ENCODE peak calls at places on chromosomes 3 and 15, in nine cellular contexts. One of them, this sample, is unnamed.

GRCh38 chr3:15812183-15812582 is 14.4 kb upstream of the ANKRD28 start:
- DNase-seq in aorta: no peak
- DNase-seq in astrocyte of the spinal cord: peak
- DNase-seq in naive thymus-derived CD4-positive, alpha-beta T cell: peak
- DNase-seq in endodermal cell: no peak
- DNase-seq in astrocyte of the cerebellum: no peak
- DNase-seq in SK-N-MC: no peak
- DNase-seq in psoas muscle: no peak
- DNase-seq in neural progenitor cell: no peak
- DNase-seq in this sample: no peak

GRCh38 chr3:194086251-194087075 is 49.5 kb upstream of the HES1 start:
- DNase-seq in aorta: no peak
- DNase-seq in astrocyte of the spinal cord: peak
- DNase-seq in naive thymus-derived CD4-positive, alpha-beta T cell: no peak
- DNase-seq in endodermal cell: peak
- DNase-seq in astrocyte of the cerebellum: no peak
- DNase-seq in SK-N-MC: no peak
- DNase-seq in psoas muscle: no peak
- DNase-seq in neural progenitor cell: peak
- DNase-seq in this sample: no peak

GRCh38 chr15:73782339-73782979 is 29.3 kb upstream of the INSYN1 start:
- DNase-seq in aorta: no peak
- DNase-seq in astrocyte of the spinal cord: no peak
- DNase-seq in naive thymus-derived CD4-positive, alpha-beta T cell: no peak
- DNase-seq in endodermal cell: no peak
- DNase-seq in astrocyte of the cerebellum: no peak
- DNase-seq in SK-N-MC: no peak
- DNase-seq in psoas muscle: no peak
- DNase-seq in neural progenitor cell: no peak
- DNase-seq in this sample: no peak

GRCh38 chr3:144112036-144112435 is 140.4 kb downstream of the DIPK2A start:
- DNase-seq in aorta: no peak
- DNase-seq in astrocyte of the spinal cord: no peak
- DNase-seq in naive thymus-derived CD4-positive, alpha-beta T cell: no peak
- DNase-seq in endodermal cell: no peak
- DNase-seq in astrocyte of the cerebellum: no peak
- DNase-seq in SK-N-MC: no peak
- DNase-seq in psoas muscle: no peak
- DNase-seq in neural progenitor cell: no peak
- DNase-seq in this sample: no peak

GRCh38 chr3:121624147-121624852 is 31.1 kb downstream of the FBXO40 start:
- DNase-seq in aorta: no peak
- DNase-seq in astrocyte of the spinal cord: no peak
- DNase-seq in naive thymus-derived CD4-positive, alpha-beta T cell: no peak
- DNase-seq in endodermal cell: no peak
- DNase-seq in astrocyte of the cerebellum: no peak
- DNase-seq in SK-N-MC: no peak
- DNase-seq in psoas muscle: no peak
- DNase-seq in neural progenitor cell: no peak
- DNase-seq in this sample: no peak

GRCh38 chr3:179247289-179248020 is 3.5 kb downstream of the KCNMB3 start:
- DNase-seq in aorta: no peak
- DNase-seq in astrocyte of the spinal cord: no peak
- DNase-seq in naive thymus-derived CD4-positive, alpha-beta T cell: no peak
- DNase-seq in endodermal cell: no peak
- DNase-seq in astrocyte of the cerebellum: no peak
- DNase-seq in SK-N-MC: no peak
- DNase-seq in psoas muscle: no peak
- DNase-seq in neural progenitor cell: no peak
- DNase-seq in this sample: no peak

GRCh38 chr15:70071799-70072198 is 25.9 kb downstream of the TLE3 start:
- DNase-seq in aorta: no peak
- DNase-seq in astrocyte of the spinal cord: no peak
- DNase-seq in naive thymus-derived CD4-positive, alpha-beta T cell: no peak
- DNase-seq in endodermal cell: no peak
- DNase-seq in astrocyte of the cerebellum: no peak
- DNase-seq in SK-N-MC: no peak
- DNase-seq in psoas muscle: no peak
- DNase-seq in neural progenitor cell: peak
- DNase-seq in this sample: no peak

GRCh38 chr15:97521894-97522293 is 438.6 kb upstream of the ARRDC4 start:
- DNase-seq in aorta: no peak
- DNase-seq in astrocyte of the spinal cord: peak
- DNase-seq in naive thymus-derived CD4-positive, alpha-beta T cell: no peak
- DNase-seq in endodermal cell: no peak
- DNase-seq in astrocyte of the cerebellum: no peak
- DNase-seq in SK-N-MC: no peak
- DNase-seq in psoas muscle: peak
- DNase-seq in neural progenitor cell: peak
- DNase-seq in this sample: no peak

GRCh38 chr3:46463868-46464241 is 850 bp downstream of the LTF start:
- DNase-seq in aorta: no peak
- DNase-seq in astrocyte of the spinal cord: no peak
- DNase-seq in naive thymus-derived CD4-positive, alpha-beta T cell: no peak
- DNase-seq in endodermal cell: peak
- DNase-seq in astrocyte of the cerebellum: no peak
- DNase-seq in SK-N-MC: no peak
- DNase-seq in psoas muscle: no peak
- DNase-seq in neural progenitor cell: no peak
- DNase-seq in this sample: no peak

GRCh38 chr3:46465196-46465520 is 453 bp upstream of the LTF start:
- DNase-seq in aorta: no peak
- DNase-seq in astrocyte of the spinal cord: no peak
- DNase-seq in naive thymus-derived CD4-positive, alpha-beta T cell: no peak
- DNase-seq in endodermal cell: no peak
- DNase-seq in astrocyte of the cerebellum: no peak
- DNase-seq in SK-N-MC: no peak
- DNase-seq in psoas muscle: no peak
- DNase-seq in neural progenitor cell: no peak
- DNase-seq in this sample: no peak

GRCh38 chr3:46466273-46466672 is 1.6 kb upstream of the LTF start:
- DNase-seq in aorta: no peak
- DNase-seq in astrocyte of the spinal cord: no peak
- DNase-seq in naive thymus-derived CD4-positive, alpha-beta T cell: no peak
- DNase-seq in endodermal cell: peak
- DNase-seq in astrocyte of the cerebellum: no peak
- DNase-seq in SK-N-MC: no peak
- DNase-seq in psoas muscle: no peak
- DNase-seq in neural progenitor cell: no peak
- DNase-seq in this sample: no peak

GRCh38 chr3:46463120-46463867 is 1.4 kb downstream of the LTF start:
- DNase-seq in aorta: no peak
- DNase-seq in astrocyte of the spinal cord: no peak
- DNase-seq in naive thymus-derived CD4-positive, alpha-beta T cell: no peak
- DNase-seq in endodermal cell: peak
- DNase-seq in astrocyte of the cerebellum: no peak
- DNase-seq in SK-N-MC: no peak
- DNase-seq in psoas muscle: peak
- DNase-seq in neural progenitor cell: no peak
- DNase-seq in this sample: no peak

GRCh38 chr3:46464326-46465195 is at the start of gene LTF:
- DNase-seq in aorta: no peak
- DNase-seq in astrocyte of the spinal cord: no peak
- DNase-seq in naive thymus-derived CD4-positive, alpha-beta T cell: no peak
- DNase-seq in endodermal cell: peak
- DNase-seq in astrocyte of the cerebellum: no peak
- DNase-seq in SK-N-MC: no peak
- DNase-seq in psoas muscle: no peak
- DNase-seq in neural progenitor cell: no peak
- DNase-seq in this sample: no peak
- H3K4me3 ChIP-seq in aorta: no peak
- H3K4me3 ChIP-seq in astrocyte of the spinal cord: no peak
- H3K4me3 ChIP-seq in naive thymus-derived CD4-positive, alpha-beta T cell: no peak
- H3K4me3 ChIP-seq in endodermal cell: no peak
- H3K4me3 ChIP-seq in astrocyte of the cerebellum: no peak
- H3K4me3 ChIP-seq in SK-N-MC: no peak
- H3K4me3 ChIP-seq in psoas muscle: no peak
- H3K4me3 ChIP-seq in neural progenitor cell: no peak
- H3K4me3 ChIP-seq in this sample: no peak

GRCh38 chr15:96341465-96342142 is 11.1 kb downstream of the NR2F2 start:
- DNase-seq in aorta: no peak
- DNase-seq in astrocyte of the spinal cord: no peak
- DNase-seq in naive thymus-derived CD4-positive, alpha-beta T cell: no peak
- DNase-seq in endodermal cell: peak
- DNase-seq in astrocyte of the cerebellum: no peak
- DNase-seq in SK-N-MC: no peak
- DNase-seq in psoas muscle: no peak
- DNase-seq in neural progenitor cell: peak
- DNase-seq in this sample: no peak

GRCh38 chr15:96343529-96344072 is 13.1 kb downstream of the NR2F2 start:
- DNase-seq in aorta: no peak
- DNase-seq in astrocyte of the spinal cord: peak
- DNase-seq in naive thymus-derived CD4-positive, alpha-beta T cell: no peak
- DNase-seq in endodermal cell: peak
- DNase-seq in astrocyte of the cerebellum: no peak
- DNase-seq in SK-N-MC: no peak
- DNase-seq in psoas muscle: no peak
- DNase-seq in neural progenitor cell: peak
- DNase-seq in this sample: no peak

GRCh38 chr15:96342611-96343528 is 12.4 kb downstream of the NR2F2 start:
- DNase-seq in aorta: no peak
- DNase-seq in astrocyte of the spinal cord: peak
- DNase-seq in naive thymus-derived CD4-positive, alpha-beta T cell: no peak
- DNase-seq in endodermal cell: peak
- DNase-seq in astrocyte of the cerebellum: no peak
- DNase-seq in SK-N-MC: no peak
- DNase-seq in psoas muscle: no peak
- DNase-seq in neural progenitor cell: peak
- DNase-seq in this sample: no peak

GRCh38 chr15:96340611-96341464 is 10.3 kb downstream of the NR2F2 start:
- DNase-seq in aorta: peak
- DNase-seq in astrocyte of the spinal cord: peak
- DNase-seq in naive thymus-derived CD4-positive, alpha-beta T cell: no peak
- DNase-seq in endodermal cell: peak
- DNase-seq in astrocyte of the cerebellum: no peak
- DNase-seq in SK-N-MC: no peak
- DNase-seq in psoas muscle: no peak
- DNase-seq in neural progenitor cell: peak
- DNase-seq in this sample: no peak

DNA sequence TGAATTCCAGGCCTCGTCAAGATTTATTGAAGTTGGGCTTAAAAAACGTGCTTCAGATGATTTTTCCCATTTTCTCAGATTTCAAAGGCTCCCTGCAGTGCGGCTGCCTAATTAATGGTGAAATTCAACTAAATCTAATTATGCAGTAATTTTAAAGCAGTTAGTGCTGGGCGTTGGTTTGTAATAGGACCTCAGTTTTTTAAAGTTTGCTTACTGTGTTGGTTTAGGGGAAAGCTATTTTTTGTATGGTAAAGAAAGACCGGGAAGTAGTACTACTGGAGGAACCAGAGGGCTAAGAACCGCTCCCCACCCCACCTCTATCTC is 11.6 kb downstream of the NR2F2 start:
- DNase-seq in aorta: no peak
- DNase-seq in astrocyte of the spinal cord: peak
- DNase-seq in naive thymus-derived CD4-positive, alpha-beta T cell: no peak
- DNase-seq in endodermal cell: no peak
- DNase-seq in astrocyte of the cerebellum: no peak
- DNase-seq in SK-N-MC: no peak
- DNase-seq in psoas muscle: no peak
- DNase-seq in neural progenitor cell: no peak
- DNase-seq in this sample: no peak
- H3K4me3 ChIP-seq in aorta: no peak
- H3K4me3 ChIP-seq in astrocyte of the spinal cord: peak
- H3K4me3 ChIP-seq in naive thymus-derived CD4-positive, alpha-beta T cell: no peak
- H3K4me3 ChIP-seq in endodermal cell: peak
- H3K4me3 ChIP-seq in astrocyte of the cerebellum: peak
- H3K4me3 ChIP-seq in SK-N-MC: peak
- H3K4me3 ChIP-seq in psoas muscle: peak
- H3K4me3 ChIP-seq in neural progenitor cell: peak
- H3K4me3 ChIP-seq in this sample: peak

DNA sequence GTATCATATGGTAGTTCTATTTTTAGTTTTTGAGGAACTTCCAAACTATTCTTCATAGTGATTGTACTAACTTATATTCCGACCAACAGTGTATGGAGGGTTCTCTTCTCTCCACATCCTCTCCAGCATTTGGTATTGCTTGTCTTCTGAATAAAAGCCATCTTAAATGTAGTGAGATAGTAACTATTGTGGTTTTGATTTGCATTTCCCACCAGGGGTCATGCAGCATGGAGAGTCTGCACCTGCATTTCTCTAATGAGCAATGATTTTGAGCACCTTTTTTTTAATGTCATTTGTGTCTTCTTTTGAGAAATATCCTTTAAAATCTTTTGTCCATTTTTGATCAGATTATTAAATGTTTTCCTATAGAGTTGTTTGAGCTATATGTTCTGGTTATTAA is 718.5 kb downstream of the ZBBX start:
- DNase-seq in aorta: no peak
- DNase-seq in astrocyte of the spinal cord: no peak
- DNase-seq in naive thymus-derived CD4-positive, alpha-beta T cell: no peak
- DNase-seq in endodermal cell: no peak
- DNase-seq in astrocyte of the cerebellum: no peak
- DNase-seq in SK-N-MC: no peak
- DNase-seq in psoas muscle: no peak
- DNase-seq in neural progenitor cell: no peak
- DNase-seq in this sample: no peak
- H3K4me3 ChIP-seq in aorta: no peak
- H3K4me3 ChIP-seq in astrocyte of the spinal cord: no peak
- H3K4me3 ChIP-seq in naive thymus-derived CD4-positive, alpha-beta T cell: no peak
- H3K4me3 ChIP-seq in endodermal cell: no peak
- H3K4me3 ChIP-seq in astrocyte of the cerebellum: no peak
- H3K4me3 ChIP-seq in SK-N-MC: no peak
- H3K4me3 ChIP-seq in psoas muscle: no peak
- H3K4me3 ChIP-seq in neural progenitor cell: no peak
- H3K4me3 ChIP-seq in this sample: no peak

GRCh38 chr15:99704444-99704838 is 28.8 kb downstream of the LYSMD4 start:
- DNase-seq in aorta: no peak
- DNase-seq in astrocyte of the spinal cord: peak
- DNase-seq in naive thymus-derived CD4-positive, alpha-beta T cell: peak
- DNase-seq in endodermal cell: peak
- DNase-seq in astrocyte of the cerebellum: peak
- DNase-seq in SK-N-MC: peak
- DNase-seq in psoas muscle: no peak
- DNase-seq in neural progenitor cell: peak
- DNase-seq in this sample: peak

GRCh38 chr15:99706557-99707303 is 26.5 kb downstream of the LYSMD4 start:
- DNase-seq in aorta: no peak
- DNase-seq in astrocyte of the spinal cord: no peak
- DNase-seq in naive thymus-derived CD4-positive, alpha-beta T cell: peak
- DNase-seq in endodermal cell: no peak
- DNase-seq in astrocyte of the cerebellum: no peak
- DNase-seq in SK-N-MC: no peak
- DNase-seq in psoas muscle: no peak
- DNase-seq in neural progenitor cell: no peak
- DNase-seq in this sample: no peak

GRCh38 chr15:99708563-99708962 is 24.7 kb downstream of the LYSMD4 start:
- DNase-seq in aorta: peak
- DNase-seq in astrocyte of the spinal cord: peak
- DNase-seq in naive thymus-derived CD4-positive, alpha-beta T cell: no peak
- DNase-seq in endodermal cell: no peak
- DNase-seq in astrocyte of the cerebellum: no peak
- DNase-seq in SK-N-MC: no peak
- DNase-seq in psoas muscle: peak
- DNase-seq in neural progenitor cell: no peak
- DNase-seq in this sample: peak

GRCh38 chr15:99709243-99709986 is 23.8 kb downstream of the LYSMD4 start:
- DNase-seq in aorta: no peak
- DNase-seq in astrocyte of the spinal cord: no peak
- DNase-seq in naive thymus-derived CD4-positive, alpha-beta T cell: no peak
- DNase-seq in endodermal cell: no peak
- DNase-seq in astrocyte of the cerebellum: no peak
- DNase-seq in SK-N-MC: no peak
- DNase-seq in psoas muscle: no peak
- DNase-seq in neural progenitor cell: no peak
- DNase-seq in this sample: no peak

GRCh38 chr15:99707481-99708270 is 25.6 kb downstream of the LYSMD4 start:
- DNase-seq in aorta: no peak
- DNase-seq in astrocyte of the spinal cord: peak
- DNase-seq in naive thymus-derived CD4-positive, alpha-beta T cell: peak
- DNase-seq in endodermal cell: no peak
- DNase-seq in astrocyte of the cerebellum: no peak
- DNase-seq in SK-N-MC: no peak
- DNase-seq in psoas muscle: no peak
- DNase-seq in neural progenitor cell: no peak
- DNase-seq in this sample: no peak
- H3K4me3 ChIP-seq in aorta: peak
- H3K4me3 ChIP-seq in astrocyte of the spinal cord: no peak
- H3K4me3 ChIP-seq in naive thymus-derived CD4-positive, alpha-beta T cell: peak
- H3K4me3 ChIP-seq in endodermal cell: no peak
- H3K4me3 ChIP-seq in astrocyte of the cerebellum: no peak
- H3K4me3 ChIP-seq in SK-N-MC: no peak
- H3K4me3 ChIP-seq in psoas muscle: peak
- H3K4me3 ChIP-seq in neural progenitor cell: no peak
- H3K4me3 ChIP-seq in this sample: no peak

This sample was measured in epithelial cell of proximal tubule.